ENCODE peak calls at places on chromosome 5, in four cellular contexts. P is amniotic epithelial cell, U is thoracic aorta, C is activated T-cell treated with anti-CD3 and anti-CD28 coated beads for 4 hours. Y is an unnamed sample.

GRCh38 chr5:145869753-145870152 is 3.1 kb downstream of the GRXCR2 start:
- DNase-seq in P (no peak), U (no peak), C (no peak), Y (no peak)

GRCh38 chr5:112957409-112957808 is 19.2 kb upstream of the DCP2 start:
- DNase-seq in P (no peak), U (no peak), C (no peak), Y (no peak)

GRCh38 chr5:91401175-91401574 is 18.1 kb upstream of the ARRDC3 start:
- DNase-seq in P (peak; percentile 82), U (no peak), C (no peak), Y (peak; percentile 27)

GRCh38 chr5:136034492-136034891 is 5.7 kb downstream of the TGFBI start:
- DNase-seq in P (no peak), U (no peak), C (no peak), Y (no peak)

GRCh38 chr5:40832345-40832744 is 2.7 kb downstream of the RPL37 start:
- DNase-seq in P (peak; percentile 35), U (no peak), C (no peak), Y (no peak)

GRCh38 chr5:158116965-158117364 is 258.0 kb upstream of the CLINT1 start:
- DNase-seq in P (no peak), U (no peak), C (no peak), Y (no peak)

GRCh38 chr5:165906879-165907278 is 2384.6 kb upstream of the WWC1 start:
- DNase-seq in P (peak; percentile 19), U (no peak), C (no peak), Y (no peak)

GRCh38 chr5:157384971-157385709 is 74.9 kb upstream of the NIPAL4 start:
- DNase-seq in P (peak; percentile 90), U (peak; percentile 52), C (no peak), Y (peak; percentile 26)

GRCh38 chr5:103041071-103041676 is 78.8 kb downstream of the GIN1 start:
- DNase-seq in P (peak; percentile 55), U (no peak), C (no peak), Y (peak; percentile 14)

GRCh38 chr5:134846641-134846960 is 833 bp downstream of the C5orf24 start:
- DNase-seq in P (peak; percentile 17), U (no peak), C (peak; percentile 6), Y (no peak)

GRCh38 chr5:87588316-87588715 is 175.6 kb upstream of the CCNH start:
- DNase-seq in P (no peak), U (no peak), C (no peak), Y (peak; percentile 37)

GRCh38 chr5:168655316-168655715 is 76.1 kb upstream of the PANK3 start:
- DNase-seq in P (no peak), U (no peak), C (no peak), Y (no peak)

GRCh38 chr5:113378960-113379541 is 55.7 kb downstream of the TSSK1B start:
- DNase-seq in P (peak; percentile 68), U (no peak), C (peak; percentile 45), Y (peak; percentile 86)

GRCh38 chr5:17248999-17249634 is 31.7 kb downstream of the BASP1 start:
- DNase-seq in P (peak; percentile 99), U (no peak), C (no peak), Y (no peak)